ENCODE peak calls at places on chromosomes 13 and 19, in five cellular contexts. C, J, X, G and N are unnamed samples.

GRCh38 chr13:42752731-42753130 is 28.7 kb upstream of the FAM216B start:
- DNase-seq in C (no peak), J (peak; percentile 38), X (peak; percentile 36), G (no peak), N (no peak)

GRCh38 chr13:45372189-45373115 is 31.5 kb upstream of the TPT1 start:
- DNase-seq in C (no peak), J (peak; percentile 15), X (no peak), G (no peak), N (no peak)

GRCh38 chr13:40485611-40486517 is 180.6 kb downstream of the FOXO1 start:
- DNase-seq in C (no peak), J (no peak), X (no peak), G (no peak), N (no peak)

GRCh38 chr13:72508392-72508791 is 219.0 kb downstream of the MZT1 start:
- DNase-seq in C (no peak), J (no peak), X (no peak), G (no peak), N (no peak)

GRCh38 chr19:38543807-38544568 is 73.8 kb downstream of the MAP4K1 start:
- DNase-seq in C (peak; percentile 76), J (peak; percentile 86), X (peak; percentile 88), G (no peak), N (no peak)

GRCh38 chr13:98576215-98576945 is 527 bp downstream of the STK24 start:
- DNase-seq in C (peak; percentile 46), J (no peak), X (no peak), G (no peak), N (peak; percentile 29)

GRCh38 chr19:8468761-8469458 is 24.1 kb downstream of the HNRNPM start:
- DNase-seq in C (no peak), J (peak; percentile 74), X (no peak), G (no peak), N (no peak)

GRCh38 chr19:5891938-5892771 is 11.4 kb downstream of the NDUFA11 start:
- DNase-seq in C (peak; percentile 37), J (peak; percentile 35), X (peak; percentile 60), G (peak; percentile 70), N (peak; percentile 48)

GRCh38 chr13:23674795-23675640 is 104.8 kb downstream of the TNFRSF19 start:
- DNase-seq in C (no peak), J (peak; percentile 99), X (peak; percentile 43), G (no peak), N (no peak)

GRCh38 chr13:53206455-53206854 is 177.8 kb downstream of the OLFM4 start:
- DNase-seq in C (peak; percentile 34), J (no peak), X (no peak), G (no peak), N (no peak)

GRCh38 chr13:95156208-95156607 is 145.0 kb downstream of the ABCC4 start:
- DNase-seq in C (no peak), J (peak; percentile 17), X (no peak), G (no peak), N (no peak)

GRCh38 chr19:33054623-33055022 is 10.1 kb downstream of the RHPN2 start:
- DNase-seq in C (no peak), J (no peak), X (no peak), G (no peak), N (no peak)

GRCh38 chr19:3099347-3100145 is 5.4 kb downstream of the GNA11 start:
- DNase-seq in C (no peak), J (no peak), X (no peak), G (peak; percentile 43), N (no peak)

GRCh38 chr19:5545984-5546383 is 21.8 kb downstream of the TINCR start:
- DNase-seq in C (no peak), J (no peak), X (no peak), G (no peak), N (no peak)

GRCh38 chr19:38795549-38795948 is 6.5 kb downstream of the LGALS7B start:
- DNase-seq in C (no peak), J (no peak), X (no peak), G (no peak), N (no peak)

GRCh38 chr19:39941615-39942507 is 7.4 kb upstream of the FCGBP start:
- DNase-seq in C (no peak), J (peak; percentile 38), X (peak; percentile 12), G (no peak), N (peak; percentile 6)

GRCh38 chr13:73625562-73626339 is 508.5 kb downstream of the KLF12 start:
- DNase-seq in C (no peak), J (no peak), X (no peak), G (no peak), N (no peak)

DNA sequence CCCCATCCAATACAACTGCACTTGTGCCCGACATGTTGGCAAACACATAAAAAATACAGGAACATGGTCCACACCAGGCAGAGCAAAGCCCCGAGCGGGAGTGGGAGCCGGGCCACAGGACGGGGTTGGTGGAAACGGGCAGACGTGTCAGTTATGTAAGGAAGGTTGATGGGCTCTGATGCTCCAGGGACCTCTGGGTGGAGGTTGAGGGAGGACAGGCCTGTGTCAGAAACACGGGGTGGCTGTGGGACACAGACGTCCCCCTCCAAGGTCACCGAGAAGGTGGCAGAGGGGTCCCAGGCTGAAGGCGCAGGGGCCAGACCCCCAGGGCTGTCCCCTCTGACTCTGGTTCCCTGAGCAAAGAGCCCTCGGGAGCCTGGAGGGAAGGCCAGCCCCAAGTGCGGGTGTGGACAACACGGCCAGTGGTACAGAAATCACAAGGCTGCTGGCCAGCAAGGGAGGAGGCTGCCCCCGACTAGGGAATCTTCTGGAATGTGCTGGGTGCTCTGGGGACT is 31.4 kb upstream of the C13orf46 start:
- DNase-seq in C (no peak), J (no peak), X (no peak), G (no peak), N (no peak)
- H3K23ac ChIP-seq in C (no peak overlapping the region), J (no peak overlapping the region), X (no peak overlapping the region), G (no peak overlapping the region), N (no peak overlapping the region)

GRCh38 chr19:959935-960502 is 24.1 kb upstream of the WDR18 start:
- DNase-seq in C (peak; percentile 84), J (no peak), X (no peak), G (peak; percentile 73), N (no peak)

GRCh38 chr19:960601-960938 is 23.6 kb upstream of the WDR18 start:
- DNase-seq in C (no peak), J (no peak), X (no peak), G (no peak), N (no peak)

GRCh38 chr19:956747-957451 is 27.2 kb upstream of the WDR18 start:
- DNase-seq in C (peak; percentile 92), J (peak; percentile 36), X (peak; percentile 78), G (peak; percentile 65), N (peak; percentile 94)

GRCh38 chr19:961866-962620 is 22.1 kb upstream of the WDR18 start:
- DNase-seq in C (no peak), J (peak; percentile 68), X (peak; percentile 83), G (no peak), N (no peak)

GRCh38 chr19:958967-959685 is 25.0 kb upstream of the WDR18 start:
- DNase-seq in C (peak; percentile 36), J (peak; percentile 67), X (peak; percentile 85), G (no peak), N (no peak)
- H3K4me3 ChIP-seq in C (no peak overlapping the region), J (no peak overlapping the region), X (no peak overlapping the region), G (no peak overlapping the region), N (no peak overlapping the region)

GRCh38 chr13:29434217-29434940 is 161.1 kb downstream of the SLC7A1 start:
- DNase-seq in C (no peak), J (no peak), X (no peak), G (no peak), N (no peak)
- H3K23ac ChIP-seq in C (no peak overlapping the region), J (no peak overlapping the region), X (no peak overlapping the region), G (no peak overlapping the region), N (no peak overlapping the region)

DNA sequence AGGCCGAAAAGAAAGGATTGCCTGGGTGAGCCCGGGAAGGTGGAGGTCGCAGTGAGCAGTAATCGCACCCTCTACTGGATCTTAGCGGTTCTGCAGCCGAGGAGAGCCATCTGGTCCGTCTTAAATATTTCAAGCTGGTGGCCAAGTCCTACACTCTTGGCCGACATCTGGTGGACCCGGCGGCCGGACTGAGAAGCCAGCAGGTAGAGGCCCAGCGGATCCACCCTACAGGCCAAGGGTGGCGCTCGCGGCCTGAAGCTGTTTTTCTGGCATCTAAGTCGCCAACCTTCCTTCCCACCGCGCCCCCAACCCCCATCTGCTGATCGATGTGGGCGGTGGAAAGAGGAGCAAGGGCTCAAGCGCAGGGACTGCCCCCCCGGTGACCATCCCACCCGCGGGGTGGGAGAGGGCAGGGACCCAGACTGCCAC is 46.5 kb upstream of the ZNF730 start:
- DNase-seq in C (peak; percentile 27), J (peak; percentile 15), X (no peak), G (peak; percentile 60), N (no peak)
- H3K4me3 ChIP-seq in C (no peak overlapping the region), J (no peak overlapping the region), X (no peak overlapping the region), G (no peak overlapping the region), N (no peak overlapping the region)

GRCh38 chr19:11050323-11051114 is 38.7 kb upstream of the LDLR start:
- DNase-seq in C (no peak), J (no peak), X (no peak), G (no peak), N (no peak)
- H3K23ac ChIP-seq in C (no peak overlapping the region), J (no peak overlapping the region), X (no peak overlapping the region), G (no peak overlapping the region), N (no peak overlapping the region)

GRCh38 chr13:24693862-24694471 is 13.8 kb downstream of the ATP12A start:
- DNase-seq in C (peak; percentile 93), J (peak; percentile 55), X (peak; percentile 62), G (peak; percentile 75), N (peak; percentile 57)
- H3K4me3 ChIP-seq in C (no peak overlapping the region), J (no peak overlapping the region), X (no peak overlapping the region), G (no peak overlapping the region), N (no peak overlapping the region)

GRCh38 chr13:97193577-97193976 is 28.6 kb upstream of the MBNL2 start:
- DNase-seq in C (no peak), J (no peak), X (no peak), G (no peak), N (no peak)
- H3K23ac ChIP-seq in C (no peak overlapping the region), J (peak overlapping the region; percentile 6), X (no peak overlapping the region), G (no peak overlapping the region), N (no peak overlapping the region)

GRCh38 chr19:34241513-34242337 is 12.6 kb upstream of the GARRE1 start:
- DNase-seq in C (peak; percentile 88), J (no peak), X (no peak), G (peak; percentile 83), N (no peak)

GRCh38 chr19:34246340-34246739 is 8.0 kb upstream of the GARRE1 start:
- DNase-seq in C (no peak), J (no peak), X (no peak), G (no peak), N (no peak)

GRCh38 chr19:34248941-34249340 is 5.4 kb upstream of the GARRE1 start:
- DNase-seq in C (no peak), J (no peak), X (no peak), G (no peak), N (no peak)

GRCh38 chr19:34243876-34244578 is 10.3 kb upstream of the GARRE1 start:
- DNase-seq in C (no peak), J (no peak), X (no peak), G (no peak), N (no peak)

GRCh38 chr19:34244611-34245299 is 9.6 kb upstream of the GARRE1 start:
- DNase-seq in C (no peak), J (peak; percentile 38), X (no peak), G (no peak), N (no peak)
- H3K4me3 ChIP-seq in C (no peak overlapping the region), J (no peak overlapping the region), X (no peak overlapping the region), G (no peak overlapping the region), N (no peak overlapping the region)

GRCh38 chr13:77095288-77095687 is 68.3 kb upstream of the FBXL3 start:
- DNase-seq in C (no peak), J (no peak), X (no peak), G (no peak), N (no peak)
- H3K23ac ChIP-seq in C (no peak overlapping the region), J (no peak overlapping the region), X (no peak overlapping the region), G (no peak overlapping the region), N (no peak overlapping the region)

GRCh38 chr13:63050287-63050686 is 1634.6 kb upstream of the PCDH20 start:
- DNase-seq in C (no peak), J (no peak), X (no peak), G (no peak), N (no peak)
- H3K4me3 ChIP-seq in C (no peak overlapping the region), J (no peak overlapping the region), X (no peak overlapping the region), G (no peak overlapping the region), N (no peak overlapping the region)